ENCODE peak calls at places on chromosomes 2 and 18, in five cellular contexts. F is endothelial cell, W is right lobe of liver, X is GM23338, Z is AG09319. K is an unnamed sample.

GRCh38 chr2:114128255-114128654 is 238.4 kb downstream of the ACTR3 start:
- DNase-seq in F (no peak), W (no peak), X (no peak), Z (no peak), K (no peak)

GRCh38 chr2:152613235-152613634 is 104.0 kb downstream of the PRPF40A start:
- DNase-seq in F (no peak), W (no peak), X (no peak), Z (no peak), K (peak)

GRCh38 chr2:20621366-20622295 is 29.3 kb downstream of the HS1BP3 start:
- DNase-seq in F (no peak), W (peak), X (no peak), Z (no peak), K (no peak)

GRCh38 chr2:121520641-121520994 is 10.1 kb upstream of the RNU4ATAC start:
- DNase-seq in F (no peak), W (no peak), X (no peak), Z (no peak), K (no peak)

GRCh38 chr2:59529738-59530137 is 1023.7 kb downstream of the BCL11A start:
- DNase-seq in F (no peak), W (no peak), X (no peak), Z (no peak), K (no peak)

GRCh38 chr2:127558911-127559310 is 23.4 kb downstream of the MYO7B start:
- DNase-seq in F (no peak), W (peak), X (no peak), Z (no peak), K (no peak)

GRCh38 chr2:130251865-130252620 is 53.8 kb upstream of the TUBA3E start:
- DNase-seq in F (no peak), W (no peak), X (no peak), Z (no peak), K (no peak)

GRCh38 chr18:74029161-74029560 is 118.5 kb downstream of the FBXO15 start:
- DNase-seq in F (no peak), W (no peak), X (no peak), Z (no peak), K (no peak)

GRCh38 chr2:152594022-152594712 is 123.1 kb downstream of the PRPF40A start:
- DNase-seq in F (no peak), W (no peak), X (no peak), Z (no peak), K (peak)

GRCh38 chr2:136246086-136246669 is 128.2 kb upstream of the CXCR4 start:
- DNase-seq in F (no peak), W (peak), X (peak), Z (no peak), K (peak)

GRCh38 chr2:83143946-83144345 is 1315.1 kb downstream of the SUCLG1 start:
- DNase-seq in F (no peak), W (no peak), X (no peak), Z (no peak), K (no peak)

GRCh38 chr18:26133652-26134051 is at the start of gene PSMA8:
- DNase-seq in F (peak), W (no peak), X (peak), Z (no peak), K (no peak)

GRCh38 chr2:60478660-60479059 is 74.8 kb downstream of the BCL11A start:
- DNase-seq in F (no peak), W (no peak), X (no peak), Z (no peak), K (no peak)

GRCh38 chr2:120963997-120964396 is 228.3 kb downstream of the GLI2 start:
- DNase-seq in F (no peak), W (no peak), X (no peak), Z (no peak), K (no peak)

GRCh38 chr2:102975996-102976636 is 214.3 kb downstream of the TMEM182 start:
- DNase-seq in F (peak), W (no peak), X (peak), Z (no peak), K (no peak)

GRCh38 chr2:195658541-195658890 is 1.5 kb downstream of the SLC39A10 start:
- DNase-seq in F (no peak), W (no peak), X (no peak), Z (no peak), K (no peak)

GRCh38 chr2:109069430-109070194 is 59.4 kb upstream of the SH3RF3 start:
- DNase-seq in F (no peak), W (no peak), X (peak), Z (no peak), K (no peak)

GRCh38 chr18:76437011-76437410 is 58.0 kb downstream of the ZNF516 start:
- DNase-seq in F (no peak), W (no peak), X (peak), Z (no peak), K (no peak)

GRCh38 chr2:121925466-121925865 is 170.0 kb downstream of the TSN start:
- DNase-seq in F (no peak), W (no peak), X (no peak), Z (no peak), K (no peak)

GRCh38 chr2:175930504-175930903 is 71.6 kb downstream of the LNPK start:
- DNase-seq in F (no peak), W (no peak), X (no peak), Z (no peak), K (no peak)

GRCh38 chr18:31493941-31494340 is 4.0 kb upstream of the DSG2 start:
- DNase-seq in F (no peak), W (no peak), X (no peak), Z (no peak), K (no peak)

GRCh38 chr2:47193607-47194006 is 38.5 kb upstream of the STPG4 start:
- DNase-seq in F (no peak), W (no peak), X (no peak), Z (no peak), K (no peak)

GRCh38 chr18:34767601-34768027 is 57.5 kb downstream of the DTNA start:
- DNase-seq in F (no peak), W (no peak), X (no peak), Z (peak), K (no peak)

GRCh38 chr2:142140434-142140845 is 9.6 kb upstream of the LRP1B start:
- DNase-seq in F (no peak), W (no peak), X (peak), Z (no peak), K (no peak)

GRCh38 chr2:96809951-96810782 is 5.9 kb upstream of the CNNM3 start:
- DNase-seq in F (no peak), W (no peak), X (no peak), Z (no peak), K (no peak)

GRCh38 chr2:96679843-96680242 is 37.3 kb downstream of the FER1L5 start:
- DNase-seq in F (no peak), W (no peak), X (peak), Z (no peak), K (no peak)

GRCh38 chr2:196390243-196391148 is 219.1 kb upstream of the STK17B start:
- DNase-seq in F (no peak), W (no peak), X (no peak), Z (no peak), K (no peak)

GRCh38 chr2:17068016-17068415 is 402.4 kb upstream of the CYRIA start:
- DNase-seq in F (peak), W (no peak), X (no peak), Z (no peak), K (no peak)

GRCh38 chr2:215698566-215698965 is 262.7 kb upstream of the FN1 start:
- DNase-seq in F (no peak), W (no peak), X (no peak), Z (peak), K (no peak)

GRCh38 chr2:119765404-119766002 is 5.8 kb downstream of the PTPN4 start:
- DNase-seq in F (no peak), W (no peak), X (no peak), Z (no peak), K (no peak)

GRCh38 chr18:12776821-12777471 is 74.1 kb downstream of the PSMG2 start:
- DNase-seq in F (peak), W (no peak), X (peak), Z (no peak), K (no peak)

GRCh38 chr18:55763298-55763697 is 175.3 kb upstream of the TCF4 start:
- DNase-seq in F (no peak), W (no peak), X (no peak), Z (no peak), K (no peak)

GRCh38 chr2:102473020-102473419 is at the start of gene SLC9A4:
- DNase-seq in F (peak), W (no peak), X (peak), Z (no peak), K (peak)

GRCh38 chr18:48667276-48668254 is 128.7 kb downstream of the CTIF start:
- DNase-seq in F (no peak), W (peak), X (peak), Z (no peak), K (peak)
- TF ChIP-seq CTCF in F (peak), W (no peak), X (peak), Z (peak), K (no peak)

GRCh38 chr2:100919316-100919715 is 82.8 kb upstream of the RPL31 start:
- DNase-seq in F (no peak), W (no peak), X (peak), Z (no peak), K (peak)
- TF ChIP-seq CTCF in F (peak), W (peak), X (peak), Z (peak), K (peak)

GRCh38 chr2:170842785-170843184 is 26.1 kb downstream of the GAD1 start:
- DNase-seq in F (no peak), W (no peak), X (no peak), Z (no peak), K (no peak)

GRCh38 chr2:170847716-170848115 is 31.0 kb downstream of the GAD1 start:
- DNase-seq in F (no peak), W (no peak), X (no peak), Z (no peak), K (no peak)

GRCh38 chr2:170843656-170844055 is 27.0 kb downstream of the GAD1 start:
- DNase-seq in F (no peak), W (no peak), X (no peak), Z (no peak), K (no peak)

GRCh38 chr2:170846318-170846717 is 29.6 kb downstream of the GAD1 start:
- DNase-seq in F (no peak), W (no peak), X (no peak), Z (no peak), K (no peak)

DNA sequence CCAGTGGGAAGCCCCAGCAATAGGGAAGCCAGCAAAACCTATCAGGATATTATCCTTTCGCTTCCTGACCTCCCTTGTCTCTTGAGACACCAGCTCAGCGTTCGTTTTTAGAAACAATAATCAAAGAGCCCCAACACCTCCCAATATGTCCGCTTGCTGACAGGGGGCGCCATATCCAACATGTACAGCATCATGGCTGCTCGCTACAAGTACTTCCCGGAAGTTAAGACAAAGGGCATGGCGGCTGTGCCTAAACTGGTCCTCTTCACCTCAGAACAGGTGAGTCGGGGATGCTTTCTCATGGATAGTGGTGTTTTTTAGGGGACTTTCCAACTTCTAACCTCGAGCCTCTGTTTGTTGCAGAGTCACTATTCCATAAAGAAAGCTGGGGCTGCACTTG is 28.7 kb downstream of the GAD1 start:
- DNase-seq in F (peak), W (no peak), X (peak), Z (no peak), K (no peak)
- TF ChIP-seq CTCF in F (peak), W (no peak), X (peak), Z (no peak), K (no peak)

DNA sequence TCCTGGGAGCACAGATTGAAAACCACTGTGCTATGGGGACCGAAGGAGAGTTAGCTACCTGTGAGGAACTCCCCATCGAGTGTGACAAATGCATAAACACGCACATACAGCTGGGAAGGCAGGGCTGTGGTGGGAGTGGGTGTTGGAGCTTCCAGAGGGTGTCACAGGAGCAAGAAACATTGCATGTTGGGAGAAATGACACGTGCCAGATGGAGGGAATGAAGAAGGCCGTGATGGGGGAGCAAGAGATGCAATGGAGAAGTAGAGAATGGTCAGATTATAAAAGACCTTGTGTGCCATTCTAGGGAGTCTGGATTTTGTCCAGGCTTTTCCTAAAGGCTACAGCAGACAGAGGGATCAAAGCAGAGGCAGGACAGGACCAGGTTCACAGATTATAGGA is 91.1 kb upstream of the NDUFV2 start:
- DNase-seq in F (no peak), W (no peak), X (no peak), Z (no peak), K (no peak)
- TF ChIP-seq CTCF in F (no peak), W (no peak), X (no peak), Z (no peak), K (no peak)

GRCh38 chr2:177909962-177910361 is 162.6 kb downstream of the PDE11A start:
- DNase-seq in F (no peak), W (no peak), X (no peak), Z (no peak), K (no peak)

GRCh38 chr2:177905640-177906039 is 166.9 kb downstream of the PDE11A start:
- DNase-seq in F (no peak), W (no peak), X (no peak), Z (no peak), K (no peak)

GRCh38 chr2:177906041-177906718 is 166.4 kb downstream of the PDE11A start:
- DNase-seq in F (peak), W (peak), X (peak), Z (no peak), K (peak)

GRCh38 chr2:177908824-177909223 is 163.8 kb downstream of the PDE11A start:
- DNase-seq in F (no peak), W (no peak), X (no peak), Z (no peak), K (no peak)

GRCh38 chr2:177908182-177908581 is 164.4 kb downstream of the PDE11A start:
- DNase-seq in F (no peak), W (no peak), X (peak), Z (no peak), K (no peak)
- TF ChIP-seq CTCF in F (no peak), W (no peak), X (peak), Z (no peak), K (no peak)

GRCh38 chr18:45571714-45572113 is 43.6 kb upstream of the SLC14A2 start:
- DNase-seq in F (no peak), W (no peak), X (peak), Z (no peak), K (no peak)

GRCh38 chr18:45571161-45571560 is 44.1 kb upstream of the SLC14A2 start:
- DNase-seq in F (no peak), W (no peak), X (no peak), Z (no peak), K (no peak)

GRCh38 chr18:45576906-45577305 is 38.4 kb upstream of the SLC14A2 start:
- DNase-seq in F (no peak), W (no peak), X (no peak), Z (no peak), K (no peak)
- TF ChIP-seq CTCF in F (no peak), W (no peak), X (no peak), Z (no peak), K (no peak)

DNA sequence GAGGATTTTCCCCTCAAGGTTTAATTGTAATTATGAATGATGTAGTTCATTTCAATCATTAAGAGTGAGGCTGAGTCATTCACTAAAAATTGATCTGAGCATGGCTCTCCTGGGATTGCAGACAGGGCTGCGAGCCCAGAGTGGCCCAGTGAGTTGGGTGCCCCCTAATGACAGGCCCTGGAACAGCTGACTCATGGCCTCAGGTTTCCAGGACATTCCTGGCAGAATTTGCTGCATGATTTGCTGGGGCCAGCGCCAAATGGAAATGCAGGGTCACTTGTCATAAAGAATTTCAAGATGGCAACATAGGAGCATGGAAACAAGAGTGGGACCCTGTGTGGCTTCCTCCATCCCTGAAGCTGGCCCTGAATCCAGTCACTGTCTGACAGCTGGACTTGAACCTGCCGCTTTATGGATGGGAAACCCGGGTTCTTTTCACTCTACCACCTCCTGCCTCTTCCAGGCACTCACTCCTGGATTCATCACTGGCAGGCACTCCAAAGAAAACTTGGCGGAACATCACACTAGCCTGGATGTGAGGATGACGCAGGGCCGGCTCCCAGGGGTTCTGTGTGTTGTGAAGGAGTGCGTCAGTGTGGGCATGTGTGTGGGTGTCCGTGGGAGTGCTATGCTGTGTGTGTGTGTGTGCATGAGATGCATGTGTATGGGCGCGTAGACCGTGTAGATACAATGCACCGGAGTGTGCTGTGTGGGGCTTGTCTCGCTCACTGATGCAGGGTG is 15.2 kb downstream of the OTOF start:
- DNase-seq in F (peak), W (peak), X (peak), Z (peak), K (peak)
- TF ChIP-seq CTCF in F (peak), W (peak), X (peak), Z (peak), K (peak)

GRCh38 chr18:21389283-21389682 is 147.3 kb downstream of the GREB1L start:
- DNase-seq in F (no peak), W (no peak), X (no peak), Z (no peak), K (no peak)
- TF ChIP-seq CTCF in F (no peak), W (peak), X (no peak), Z (no peak), K (no peak)